ENCODE peak calls at places on chromosomes 5 and 9, in six cellular contexts. H is activated CD4-positive, alpha-beta T cell treated with anti-CD3 and anti-CD28 coated beads, Interleukin-2, amount 50 U/mL, for 48 hours; B is AG08396; K is esophagus muscularis mucosa; T is PC-9; S is mammary epithelial cell. M is an unnamed sample.

GRCh38 chr9:84759300-84759750 is 89.8 kb downstream of the NTRK2 start:
- DNase-seq in H (peak), B (no peak), K (no peak), T (no peak), S (peak), M (peak)

GRCh38 chr5:90878549-90879196 is 320.1 kb downstream of the ADGRV1 start:
- DNase-seq in H (no peak), B (no peak), K (no peak), T (no peak), S (peak), M (no peak)

GRCh38 chr9:138073808-138074207 is 196.2 kb downstream of the CACNA1B start:
- DNase-seq in H (no peak), B (no peak), K (no peak), T (no peak), S (no peak), M (no peak)

GRCh38 chr5:78984020-78984610 is 995 bp downstream of the ARSB start:
- DNase-seq in H (no peak), B (peak), K (no peak), T (no peak), S (no peak), M (no peak)

GRCh38 chr9:4680178-4680535 is 788 bp downstream of the CDC37L1 start:
- DNase-seq in H (no peak), B (no peak), K (no peak), T (no peak), S (peak), M (no peak)

GRCh38 chr5:181261320-181262085 is 560 bp upstream of the TRIM52 start:
- DNase-seq in H (peak), B (peak), K (peak), T (peak), S (peak), M (peak)

GRCh38 chr5:127031863-127032232 is 1.5 kb upstream of the MARCHF3 start:
- DNase-seq in H (no peak), B (no peak), K (no peak), T (no peak), S (no peak), M (no peak)

GRCh38 chr5:40828690-40829661 is 6.0 kb downstream of the RPL37 start:
- DNase-seq in H (no peak), B (no peak), K (peak), T (no peak), S (no peak), M (no peak)

GRCh38 chr9:804026-804425 is 37.5 kb upstream of the DMRT1 start:
- DNase-seq in H (no peak), B (no peak), K (no peak), T (no peak), S (no peak), M (no peak)

GRCh38 chr9:125652771-125653170 is 54.2 kb downstream of the MAPKAP1 start:
- DNase-seq in H (no peak), B (no peak), K (no peak), T (no peak), S (no peak), M (no peak)

GRCh38 chr5:63572751-63573150 is 389.5 kb downstream of the HTR1A start:
- DNase-seq in H (no peak), B (no peak), K (no peak), T (no peak), S (no peak), M (no peak)

GRCh38 chr9:126947529-126947928 is 32.9 kb downstream of the RALGPS1 start:
- DNase-seq in H (no peak), B (no peak), K (no peak), T (peak), S (no peak), M (peak)

GRCh38 chr5:455806-456205 is 12.8 kb downstream of the EXOC3 start:
- DNase-seq in H (no peak), B (no peak), K (no peak), T (no peak), S (no peak), M (no peak)

GRCh38 chr5:79857692-79858091 is 133.4 kb downstream of the MTX3 start:
- DNase-seq in H (no peak), B (no peak), K (no peak), T (no peak), S (no peak), M (no peak)

GRCh38 chr5:6446626-6447309 is 1.9 kb upstream of the UBE2QL1 start:
- DNase-seq in H (no peak), B (no peak), K (no peak), T (no peak), S (no peak), M (no peak)

GRCh38 chr9:124593080-124594058 is 86.2 kb upstream of the NR5A1 start:
- DNase-seq in H (no peak), B (no peak), K (no peak), T (no peak), S (no peak), M (no peak)

GRCh38 chr9:91089405-91090131 is 272.1 kb downstream of the AUH start:
- DNase-seq in H (peak), B (no peak), K (no peak), T (peak), S (peak), M (peak)

GRCh38 chr5:173762930-173763329 is 125.2 kb upstream of the CPEB4 start:
- DNase-seq in H (no peak), B (no peak), K (no peak), T (peak), S (no peak), M (no peak)

GRCh38 chr5:178545156-178545555 is 45.0 kb downstream of the COL23A1 start:
- DNase-seq in H (no peak), B (no peak), K (no peak), T (no peak), S (no peak), M (no peak)

GRCh38 chr5:132260714-132261615 is 3.5 kb downstream of the PDLIM4 start:
- DNase-seq in H (peak), B (no peak), K (no peak), T (peak), S (peak), M (peak)

GRCh38 chr9:100720922-100721321 is 143.0 kb downstream of the CAVIN4 start:
- DNase-seq in H (no peak), B (no peak), K (no peak), T (no peak), S (no peak), M (no peak)